ENCODE peak calls at places on chromosomes 16 and 17, in five cellular contexts. One of them, this sample, is unnamed.
A peak's percentile ranks its signal among the peaks of the same experiment; 100 is the strongest.

GRCh38 chr17:4597975-4598374 is 13.6 kb downstream of the SMTNL2 start:
- DNase-seq in nucleus accumbens: no peak
- DNase-seq in hypothalamus: no peak
- DNase-seq in fibroblast of lung: no peak
- DNase-seq in effector CD4-positive, alpha-beta T cell: no peak
- DNase-seq in this sample: no peak

GRCh38 chr16:70253291-70254094 is 1.8 kb upstream of the EXOSC6 start:
- DNase-seq in nucleus accumbens: no peak
- DNase-seq in hypothalamus: no peak
- DNase-seq in fibroblast of lung: peak; percentile 47
- DNase-seq in effector CD4-positive, alpha-beta T cell: peak; percentile 28
- DNase-seq in this sample: no peak

GRCh38 chr16:3138342-3138741 is 3.5 kb downstream of the ZNF213 start:
- DNase-seq in nucleus accumbens: no peak
- DNase-seq in hypothalamus: no peak
- DNase-seq in fibroblast of lung: no peak
- DNase-seq in effector CD4-positive, alpha-beta T cell: no peak
- DNase-seq in this sample: no peak

GRCh38 chr17:40307691-40308289 is 1.2 kb upstream of the RARA start:
- DNase-seq in nucleus accumbens: no peak
- DNase-seq in hypothalamus: no peak
- DNase-seq in fibroblast of lung: peak; percentile 59
- DNase-seq in effector CD4-positive, alpha-beta T cell: no peak
- DNase-seq in this sample: peak; percentile 62

GRCh38 chr17:80361495-80362220 is 53.3 kb upstream of the ENDOV start:
- DNase-seq in nucleus accumbens: no peak
- DNase-seq in hypothalamus: no peak
- DNase-seq in fibroblast of lung: peak; percentile 6
- DNase-seq in effector CD4-positive, alpha-beta T cell: no peak
- DNase-seq in this sample: peak; percentile 53

GRCh38 chr17:2943971-2944370 is 119.4 kb downstream of the OR1D5 start:
- DNase-seq in nucleus accumbens: no peak
- DNase-seq in hypothalamus: no peak
- DNase-seq in fibroblast of lung: no peak
- DNase-seq in effector CD4-positive, alpha-beta T cell: no peak
- DNase-seq in this sample: no peak

GRCh38 chr17:81432873-81433451 is 37.7 kb downstream of the BAHCC1 start:
- DNase-seq in nucleus accumbens: no peak
- DNase-seq in hypothalamus: peak; percentile 26
- DNase-seq in fibroblast of lung: no peak
- DNase-seq in effector CD4-positive, alpha-beta T cell: no peak
- DNase-seq in this sample: no peak

GRCh38 chr17:4565209-4566141 is 5.1 kb upstream of the GGT6 start:
- DNase-seq in nucleus accumbens: peak; percentile 52
- DNase-seq in hypothalamus: peak; percentile 56
- DNase-seq in fibroblast of lung: peak; percentile 83
- DNase-seq in effector CD4-positive, alpha-beta T cell: peak; percentile 39
- DNase-seq in this sample: peak; percentile 84

GRCh38 chr16:29916979-29917378 is 9.0 kb downstream of the KCTD13 start:
- DNase-seq in nucleus accumbens: no peak
- DNase-seq in hypothalamus: no peak
- DNase-seq in fibroblast of lung: no peak
- DNase-seq in effector CD4-positive, alpha-beta T cell: no peak
- DNase-seq in this sample: no peak

GRCh38 chr17:76911299-76912007 is 43.2 kb downstream of the MGAT5B start:
- DNase-seq in nucleus accumbens: no peak
- DNase-seq in hypothalamus: no peak
- DNase-seq in fibroblast of lung: no peak
- DNase-seq in effector CD4-positive, alpha-beta T cell: no peak
- DNase-seq in this sample: no peak

GRCh38 chr17:57257213-57257873 is 1.0 kb downstream of the MSI2 start:
- DNase-seq in nucleus accumbens: no peak
- DNase-seq in hypothalamus: no peak
- DNase-seq in fibroblast of lung: no peak
- DNase-seq in effector CD4-positive, alpha-beta T cell: peak; percentile 19
- DNase-seq in this sample: no peak

GRCh38 chr17:6239237-6239798 is 169.1 kb downstream of the WSCD1 start:
- DNase-seq in nucleus accumbens: no peak
- DNase-seq in hypothalamus: no peak
- DNase-seq in fibroblast of lung: no peak
- DNase-seq in effector CD4-positive, alpha-beta T cell: no peak
- DNase-seq in this sample: no peak

GRCh38 chr16:50497592-50497991 is 50.6 kb upstream of the NKD1 start:
- DNase-seq in nucleus accumbens: no peak
- DNase-seq in hypothalamus: no peak
- DNase-seq in fibroblast of lung: no peak
- DNase-seq in effector CD4-positive, alpha-beta T cell: no peak
- DNase-seq in this sample: no peak

GRCh38 chr16:66508261-66508913 is 41.5 kb downstream of the TK2 start:
- DNase-seq in nucleus accumbens: no peak
- DNase-seq in hypothalamus: no peak
- DNase-seq in fibroblast of lung: peak; percentile 53
- DNase-seq in effector CD4-positive, alpha-beta T cell: no peak
- DNase-seq in this sample: peak; percentile 30

GRCh38 chr16:871562-872330 is 71.2 kb upstream of the GNG13 start:
- DNase-seq in nucleus accumbens: no peak
- DNase-seq in hypothalamus: no peak
- DNase-seq in fibroblast of lung: no peak
- DNase-seq in effector CD4-positive, alpha-beta T cell: no peak
- DNase-seq in this sample: peak; percentile 60

GRCh38 chr17:3888343-3889171 is 4.3 kb downstream of the CAMKK1 start:
- DNase-seq in nucleus accumbens: no peak
- DNase-seq in hypothalamus: peak; percentile 26
- DNase-seq in fibroblast of lung: peak; percentile 81
- DNase-seq in effector CD4-positive, alpha-beta T cell: no peak
- DNase-seq in this sample: peak; percentile 97

GRCh38 chr17:45394913-45395568 is 37.6 kb downstream of the ARHGAP27 start:
- DNase-seq in nucleus accumbens: no peak
- DNase-seq in hypothalamus: peak; percentile 72
- DNase-seq in fibroblast of lung: peak; percentile 91
- DNase-seq in effector CD4-positive, alpha-beta T cell: no peak
- DNase-seq in this sample: peak; percentile 83

GRCh38 chr17:50986989-50987660 is 121.0 kb upstream of the TOB1 start:
- DNase-seq in nucleus accumbens: no peak
- DNase-seq in hypothalamus: no peak
- DNase-seq in fibroblast of lung: peak; percentile 67
- DNase-seq in effector CD4-positive, alpha-beta T cell: no peak
- DNase-seq in this sample: no peak

GRCh38 chr17:74282587-74283370 is 8.7 kb downstream of the DNAI2 start:
- DNase-seq in nucleus accumbens: no peak
- DNase-seq in hypothalamus: no peak
- DNase-seq in fibroblast of lung: no peak
- DNase-seq in effector CD4-positive, alpha-beta T cell: peak; percentile 43
- DNase-seq in this sample: no peak